ENCODE peak calls at places on chromosomes 7 and 10, in six cellular contexts. D is IMR-90, Q is heart left ventricle, N is sigmoid colon, T is breast epithelium, A is gastrocnemius medialis. K is an unnamed sample.

GRCh38 chr7:151692721-151693120 is 173.0 kb upstream of the RHEB start:
- DNase-seq in Q (peak; percentile 66), T (no peak), N (no peak), D (no peak), A (no peak), K (no peak)

GRCh38 chr7:129914536-129915272 is 38.1 kb downstream of the UBE2H start:
- DNase-seq in T (no peak), N (no peak), A (no peak), Q (no peak), D (no peak), K (no peak)

GRCh38 chr7:121385800-121386179 is 10.3 kb downstream of the FAM3C start:
- DNase-seq in Q (no peak), A (no peak), N (no peak), D (peak; percentile 15), T (no peak), K (no peak)

GRCh38 chr10:500876-501275 is 188.6 kb downstream of the DIP2C start:
- DNase-seq in A (peak; percentile 5), N (peak; percentile 82), D (peak; percentile 59), T (no peak), Q (peak; percentile 25), K (no peak)

GRCh38 chr10:61890881-61891409 is 10.6 kb upstream of the ARID5B start:
- DNase-seq in D (no peak), T (no peak), Q (no peak), A (no peak), N (no peak), K (no peak)

GRCh38 chr10:133261726-133262325 is 14.8 kb downstream of the ADAM8 start:
- DNase-seq in Q (peak; percentile 94), D (peak; percentile 38), T (peak; percentile 87), A (peak; percentile 86), N (peak; percentile 93), K (peak; percentile 77)

GRCh38 chr7:150951181-150951520 is 27.0 kb downstream of the KCNH2 start:
- DNase-seq in A (no peak), D (no peak), T (no peak), N (no peak), Q (no peak), K (no peak)

GRCh38 chr10:19488592-19489280 is 327.5 kb upstream of the PLXDC2 start:
- DNase-seq in D (no peak), Q (peak; percentile 41), T (no peak), A (peak; percentile 13), N (peak; percentile 73), K (peak; percentile 14)

GRCh38 chr10:69800109-69800508 is 1.6 kb upstream of the COL13A1 start:
- DNase-seq in D (peak; percentile 75), N (no peak), A (no peak), Q (no peak), T (no peak), K (no peak)

GRCh38 chr10:14560794-14561765 is 213.6 kb downstream of the FAM107B start:
- DNase-seq in Q (no peak), A (no peak), T (no peak), D (no peak), N (no peak), K (no peak)

GRCh38 chr7:80659120-80660055 is 20.9 kb downstream of the CD36 start:
- DNase-seq in T (no peak), Q (no peak), D (peak; percentile 62), N (no peak), A (no peak), K (no peak)

GRCh38 chr7:69609901-69610674 is 11.8 kb downstream of the AUTS2 start:
- DNase-seq in N (no peak), T (no peak), Q (no peak), D (no peak), A (no peak), K (no peak)
- TF ChIP-seq CTCF in N (no peak), T (no peak), Q (no peak), D (no peak), A (no peak), K (no peak)

DNA sequence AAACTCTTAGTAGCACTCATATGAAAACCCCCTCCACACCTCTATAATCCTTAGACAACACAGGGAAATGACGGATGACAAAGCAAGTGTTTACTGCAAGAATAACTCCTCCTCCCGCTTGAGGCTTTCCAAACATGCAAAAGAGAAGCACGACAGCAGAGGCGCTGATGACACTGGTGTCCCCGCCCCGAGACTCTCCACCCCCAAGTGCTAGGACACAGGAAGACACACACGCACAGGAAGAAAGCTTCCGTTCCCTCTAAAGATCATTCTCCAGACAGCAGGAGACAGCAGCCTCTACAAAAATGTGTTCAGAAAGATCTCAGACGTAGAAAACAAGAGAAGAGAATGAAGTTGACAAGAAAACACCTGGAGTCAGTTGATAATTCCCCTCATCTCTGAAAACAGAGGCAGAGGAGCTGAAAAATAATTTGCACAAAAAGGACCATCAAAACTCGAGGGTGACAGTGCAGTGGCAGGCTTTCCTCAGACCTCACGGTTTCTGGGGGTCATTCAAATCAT is 90.2 kb downstream of the DLG5 start:
- DNase-seq in D (peak; percentile 22), A (peak; percentile 69), T (no peak), Q (peak; percentile 70), N (no peak), K (peak; percentile 23)
- TF ChIP-seq POLR2A in D (no peak), A (peak; percentile 37), T (no peak), Q (no peak), N (no peak), K (no peak)

GRCh38 chr10:50272531-50272930 is 21.2 kb upstream of the ASAH2 start:
- DNase-seq in N (no peak), Q (no peak), A (no peak), D (no peak), T (no peak), K (no peak)

GRCh38 chr10:50271564-50272250 is 20.4 kb upstream of the ASAH2 start:
- DNase-seq in A (no peak), N (no peak), D (no peak), T (no peak), Q (no peak), K (no peak)

GRCh38 chr10:50279489-50279888 is 28.2 kb upstream of the ASAH2 start:
- DNase-seq in Q (no peak), T (no peak), A (no peak), N (no peak), D (no peak), K (no peak)

GRCh38 chr10:50280049-50280448 is 28.7 kb upstream of the ASAH2 start:
- DNase-seq in Q (no peak), D (no peak), A (no peak), T (no peak), N (no peak), K (no peak)

GRCh38 chr10:50275650-50276235 is 24.4 kb upstream of the ASAH2 start:
- DNase-seq in T (no peak), Q (peak; percentile 40), N (no peak), A (no peak), D (peak; percentile 7), K (peak; percentile 49)
- TF ChIP-seq CTCF in T (no peak), Q (peak; percentile 36), N (no peak), A (peak; percentile 49), D (peak; percentile 46), K (peak; percentile 40)

GRCh38 chr10:95660283-95660682 is 3.8 kb upstream of the ALDH18A1 start:
- DNase-seq in D (peak; percentile 64), N (no peak), A (no peak), T (no peak), Q (no peak), K (no peak)

GRCh38 chr10:95661818-95662217 is 5.3 kb upstream of the ALDH18A1 start:
- DNase-seq in A (no peak), D (no peak), N (no peak), T (no peak), Q (no peak), K (no peak)

GRCh38 chr10:95663496-95663895 is 7.0 kb upstream of the ALDH18A1 start:
- DNase-seq in Q (no peak), D (no peak), N (no peak), A (no peak), T (no peak), K (no peak)

GRCh38 chr10:95664543-95664942 is 8.0 kb upstream of the ALDH18A1 start:
- DNase-seq in N (no peak), A (no peak), Q (no peak), T (no peak), D (peak; percentile 56), K (no peak)
- TF ChIP-seq POLR2A in N (no peak), A (no peak), Q (no peak), T (no peak), D (no peak), K (no peak)